ENCODE peak calls at places on chromosomes 1 and 21, in five cellular contexts. O is HepG2, S is upper lobe of left lung, B is K562, M is GM12878. G is an unnamed sample.
A peak's percentile ranks its signal among the peaks of the same experiment; 100 is the strongest.

GRCh38 chr1:227901906-227902640 is 45.7 kb downstream of the WNT9A start:
- ATAC-seq in B (peak; percentile 64), O (peak; percentile 31), M (peak; percentile 23), S (no peak), G (no peak)

GRCh38 chr21:33047231-33047630 is 21.5 kb downstream of the OLIG2 start:
- ATAC-seq in S (peak; percentile 76), M (no peak), O (no peak), B (no peak), G (no peak)

GRCh38 chr1:46274224-46275029 is 26.9 kb downstream of the RAD54L start:
- ATAC-seq in S (no peak), B (no peak), M (peak; percentile 17), O (no peak), G (no peak)

GRCh38 chr1:92538413-92539061 is 51.8 kb upstream of the GFI1 start:
- ATAC-seq in B (no peak), S (no peak), M (peak; percentile 75), O (no peak), G (no peak)

GRCh38 chr1:166354411-166354810 is 187.6 kb upstream of the FAM78B start:
- ATAC-seq in O (peak; percentile 84), S (no peak), B (peak; percentile 85), M (no peak), G (no peak)

GRCh38 chr1:16014509-16015482 is 3.0 kb downstream of the HSPB7 start:
- ATAC-seq in O (peak; percentile 9), M (peak; percentile 8), S (no peak), B (peak; percentile 71), G (no peak)

GRCh38 chr1:225572422-225572821 is 80.5 kb downstream of the ENAH start:
- ATAC-seq in S (no peak), O (peak; percentile 41), M (no peak), B (peak; percentile 59), G (no peak)

GRCh38 chr1:65176071-65176470 is 28.1 kb downstream of the AK4 start:
- ATAC-seq in M (no peak), B (no peak), S (no peak), O (no peak), G (no peak)

GRCh38 chr1:63328140-63328521 is 5.8 kb downstream of the FOXD3 start:
- ATAC-seq in O (no peak), S (no peak), B (no peak), M (no peak), G (no peak)

GRCh38 chr1:189496768-189497167 is 980.9 kb downstream of the BRINP3 start:
- ATAC-seq in S (no peak), O (no peak), M (no peak), B (no peak), G (no peak)

GRCh38 chr1:199178646-199179045 is 539.8 kb downstream of the PTPRC start:
- ATAC-seq in B (no peak), M (no peak), S (no peak), O (no peak), G (no peak)

GRCh38 chr1:234111458-234112142 is 207.1 kb downstream of the SLC35F3 start:
- ATAC-seq in O (peak; percentile 100), B (peak; percentile 92), M (peak; percentile 66), S (no peak), G (no peak)

GRCh38 chr1:77858725-77859124 is 29.7 kb upstream of the NEXN start:
- ATAC-seq in B (no peak), O (no peak), S (no peak), M (no peak), G (no peak)

GRCh38 chr1:23799570-23800395 is 771 bp downstream of the GALE start:
- ATAC-seq in O (peak; percentile 50), S (peak; percentile 46), M (peak; percentile 42), B (peak; percentile 59), G (peak; percentile 26)

DNA sequence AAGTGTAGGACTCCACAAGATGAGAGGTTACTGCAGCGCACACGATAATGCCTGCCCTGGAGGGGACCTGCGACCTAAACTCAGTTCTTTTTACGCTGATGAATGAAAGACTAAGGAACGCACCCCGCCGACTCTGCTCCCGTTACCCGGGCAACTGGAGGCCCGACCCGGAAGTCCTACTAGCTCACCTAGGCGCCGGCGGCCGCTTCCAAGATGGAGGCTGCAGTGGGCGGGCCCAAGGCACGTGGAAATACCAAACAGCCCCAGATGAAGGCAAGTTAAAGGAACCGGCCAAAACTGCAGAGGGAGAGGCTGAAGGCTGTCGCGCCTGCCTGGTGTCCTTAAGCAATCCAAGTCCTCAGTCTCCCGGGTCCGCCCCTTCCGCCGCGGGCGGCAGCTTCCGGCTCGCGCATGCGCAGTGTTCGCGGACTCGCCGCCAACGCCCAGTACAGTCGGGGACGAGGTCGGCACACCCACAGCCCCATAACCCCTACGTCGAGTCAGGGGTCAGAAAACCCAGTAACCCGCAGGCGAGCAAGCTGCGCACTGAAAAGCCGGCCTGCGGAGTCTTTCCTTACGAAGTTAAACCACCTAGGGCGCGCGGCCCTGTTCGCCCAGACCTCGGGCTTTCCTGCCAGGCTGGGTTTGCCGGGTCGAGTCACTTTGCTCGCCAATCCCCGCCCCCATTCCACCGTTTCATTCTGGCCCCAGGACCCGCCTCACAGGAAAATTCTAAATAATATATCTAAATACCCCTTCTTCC is at the start of gene SETD4:
- ATAC-seq in S (peak; percentile 98), O (peak; percentile 93), M (peak; percentile 94), B (peak; percentile 95), G (peak; percentile 96)
- TF ChIP-seq EP300 in S (no peak), O (no peak), M (no peak), B (no peak), G (no peak)

DNA sequence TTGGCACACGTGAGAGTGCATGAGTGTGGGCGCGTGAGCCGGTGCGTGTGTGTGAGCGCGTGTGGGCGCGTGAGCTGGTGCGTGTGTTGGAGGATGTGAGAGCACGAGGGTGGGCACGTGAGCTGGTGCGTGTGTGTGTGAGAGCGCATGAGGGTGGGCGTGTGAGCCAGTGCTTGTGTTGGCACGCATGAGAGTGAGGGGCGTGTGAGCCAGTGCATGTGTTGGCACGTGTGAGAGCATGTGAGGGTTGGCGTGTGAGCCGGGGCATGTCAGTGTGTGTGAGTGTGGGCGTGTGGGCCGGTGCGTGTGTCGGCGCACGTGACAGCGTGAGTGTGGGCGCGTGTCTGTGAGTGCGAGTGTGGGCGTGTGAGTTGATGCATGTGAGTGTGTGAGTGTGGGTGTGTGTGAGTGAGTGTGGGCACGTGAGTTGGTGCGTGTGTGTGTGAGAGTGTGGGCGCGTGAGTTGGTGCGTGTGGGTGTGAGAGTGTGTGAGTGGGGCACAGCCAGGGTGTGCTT is 45.7 kb upstream of the ARHGEF16 start:
- ATAC-seq in M (no peak), B (no peak), O (no peak), S (no peak), G (no peak)
- H3K36me3 ChIP-seq in M (no peaks in the 10 kb centered on the region), B (no peaks in the 10 kb centered on the region), O (no peaks in the 10 kb centered on the region), S (peaks cover 3% of the 10 kb centered on the region), G (no peaks in the 10 kb centered on the region)

GRCh38 chr1:91021686-91022517 is at the start of gene ZNF644:
- ATAC-seq in O (peak; percentile 89), S (peak; percentile 96), M (peak; percentile 84), B (peak; percentile 86), G (peak; percentile 95)

GRCh38 chr1:91024501-91025119 is 2.8 kb upstream of the ZNF644 start:
- ATAC-seq in S (no peak), O (no peak), M (no peak), B (no peak), G (no peak)

GRCh38 chr1:91026320-91026719 is 4.5 kb upstream of the ZNF644 start:
- ATAC-seq in B (no peak), S (no peak), O (no peak), M (peak; percentile 8), G (no peak)

GRCh38 chr1:91022518-91022929 is 689 bp upstream of the ZNF644 start:
- ATAC-seq in B (no peak), M (no peak), S (no peak), O (peak; percentile 1), G (no peak)

GRCh38 chr1:91026777-91027176 is 4.9 kb upstream of the ZNF644 start:
- ATAC-seq in S (no peak), M (no peak), B (no peak), O (no peak), G (no peak)
- TF ChIP-seq CTCF in S (no peak), M (peak; percentile 30), B (peak; percentile 28), O (peak; percentile 7), G (no peak)

GRCh38 chr21:15795533-15795932 is 65.8 kb downstream of the USP25 start:
- ATAC-seq in M (no peak), B (no peak), S (no peak), O (no peak), G (no peak)

GRCh38 chr21:15797577-15798363 is 68.0 kb downstream of the USP25 start:
- ATAC-seq in O (no peak), M (peak; percentile 87), S (no peak), B (peak; percentile 78), G (no peak)

GRCh38 chr21:15804247-15804985 is 74.6 kb downstream of the USP25 start:
- ATAC-seq in B (no peak), O (no peak), M (no peak), S (no peak), G (no peak)

DNA sequence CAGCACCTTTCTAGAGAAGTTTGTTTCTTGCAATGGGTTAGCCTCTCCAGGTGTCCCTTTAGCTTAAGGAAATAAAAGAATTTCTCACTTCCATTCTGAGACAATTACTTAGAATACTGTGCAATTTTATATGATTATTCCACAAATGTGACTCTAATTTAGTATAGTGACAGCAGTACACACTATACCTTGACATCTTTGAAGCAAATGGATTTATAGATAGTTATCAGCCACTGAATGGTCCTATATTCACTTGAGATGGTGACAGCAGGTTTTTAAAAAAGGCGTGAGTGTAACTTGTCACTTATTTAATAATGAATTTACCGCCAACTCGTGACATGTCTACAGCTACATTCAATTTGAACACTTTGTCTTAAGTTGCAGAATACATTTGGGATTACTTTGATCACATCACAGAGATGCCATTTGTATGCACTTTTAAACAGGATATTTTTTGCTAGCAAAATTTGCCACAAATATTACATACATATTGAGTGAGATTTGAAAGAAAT is 71.6 kb downstream of the USP25 start:
- ATAC-seq in S (no peak), M (no peak), B (no peak), O (no peak), G (no peak)
- TF ChIP-seq EP300 in S (no peak), M (no peak), B (no peak), O (no peak), G (no peak)

GRCh38 chr1:113856011-113856410 is 15.5 kb downstream of the PTPN22 start:
- ATAC-seq in M (no peak), O (peak; percentile 30), B (no peak), S (no peak), G (no peak)
- H3K36me3 ChIP-seq in M (no peaks in the 10 kb centered on the region), O (no peaks in the 10 kb centered on the region), B (no peaks in the 10 kb centered on the region), S (no peaks in the 10 kb centered on the region), G (no peaks in the 10 kb centered on the region)

DNA sequence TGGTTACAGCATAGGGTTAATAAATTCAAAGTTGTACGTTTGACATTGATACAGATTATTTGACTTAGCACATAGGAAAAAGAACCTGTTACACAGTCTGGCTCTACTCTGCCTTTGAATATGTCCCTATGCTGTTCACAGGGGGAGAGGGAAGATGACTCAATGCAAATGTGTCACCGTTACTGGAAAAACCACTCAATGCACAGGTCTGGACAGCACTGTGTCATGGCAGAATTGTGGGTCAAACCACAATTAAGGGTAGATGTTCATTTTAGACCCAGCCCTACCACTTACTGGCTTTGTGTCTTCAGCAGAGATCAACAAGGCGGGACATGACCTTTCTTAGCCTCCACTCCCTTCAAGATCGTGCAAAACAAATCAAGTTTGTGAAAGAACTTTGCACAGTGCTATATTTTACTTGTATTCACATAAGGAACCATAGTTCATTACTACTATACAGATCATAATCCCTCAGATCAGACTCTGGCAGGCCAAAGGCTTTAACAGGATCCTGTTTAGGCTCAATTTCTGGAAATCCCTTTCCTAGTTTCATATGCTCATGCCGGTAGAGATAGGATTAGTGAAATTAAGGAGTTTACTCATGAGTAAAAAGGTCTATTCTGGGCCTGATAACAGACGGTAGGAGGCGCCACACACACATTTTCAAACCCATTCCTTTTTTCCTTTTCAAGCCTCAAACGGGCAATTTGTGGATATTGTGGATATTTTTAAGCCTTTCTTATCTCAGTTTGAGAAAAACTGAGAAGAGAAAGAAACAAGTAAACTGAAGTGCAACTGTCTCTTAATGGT is 22.0 kb downstream of the EIF2D start:
- ATAC-seq in S (peak; percentile 29), B (peak; percentile 77), O (no peak), M (peak; percentile 89), G (no peak)
- TF ChIP-seq CTCF in S (peak; percentile 12), B (peak; percentile 80), O (no peak), M (peak; percentile 42), G (no peak)